ENCODE peak calls at places on chromosomes 11 and 22, in seven cellular contexts. S, D, V, F, B, C and R are unnamed samples.

GRCh38 chr11:62466444-62466843 is 47.6 kb downstream of the SCGB1A1 start:
- DNase-seq in D (no peak), B (no peak), F (no peak), V (no peak), C (no peak), S (no peak), R (no peak)

GRCh38 chr11:86234831-86235461 is 9.6 kb upstream of the EED start:
- DNase-seq in S (no peak), C (no peak), V (no peak), B (no peak), D (no peak), F (no peak), R (no peak)

GRCh38 chr22:29607426-29607825 is 4.0 kb downstream of the NF2 start:
- DNase-seq in B (no peak), V (no peak), S (no peak), D (no peak), C (no peak), F (no peak), R (no peak)

GRCh38 chr22:26417406-26417805 is 11.7 kb upstream of the ASPHD2 start:
- DNase-seq in S (no peak), V (no peak), B (no peak), C (no peak), D (no peak), F (no peak), R (no peak)

GRCh38 chr11:70854891-70855556 is 397.4 kb downstream of the SHANK2 start:
- DNase-seq in F (no peak), S (no peak), V (no peak), C (no peak), B (no peak), D (no peak), R (no peak)

GRCh38 chr11:120136356-120136755 is 1.6 kb downstream of the TRIM29 start:
- DNase-seq in C (no peak), V (no peak), D (no peak), B (no peak), S (no peak), F (no peak), R (no peak)

GRCh38 chr11:12546660-12547059 is 127.6 kb upstream of the TEAD1 start:
- DNase-seq in D (no peak), V (no peak), F (no peak), C (no peak), B (no peak), S (no peak), R (no peak)

GRCh38 chr11:2207773-2208621 is 36.4 kb upstream of the TH start:
- DNase-seq in D (peak), B (no peak), C (no peak), V (no peak), F (no peak), S (no peak), R (no peak)